ENCODE peak calls at places on chromosome 20, in ten cellular contexts. G is keratinocyte; T is mucosa of gallbladder; M is stimulated activated CD4-positive, alpha-beta T cell treated with anti-CD3 and anti-CD28 coated beads, Interleukin-4, amount 100 ng/mL, for 1 hour; F is neural crest cell; Q is DMS 273 treated with DMSO at 0.1 percent for 48 hours; H is PC-3; K is iris pigment epithelial cell; A is cardiac fibroblast; Z is COR-L47. E is an unnamed sample.

GRCh38 chr20:37565134-37565811 is 37.6 kb upstream of the BLCAP start:
- DNase-seq in M (no peak), H (no peak), Z (peak), F (no peak), G (no peak), T (no peak), Q (no peak), A (no peak), K (no peak), E (no peak)

GRCh38 chr20:9615766-9616454 is 101.5 kb downstream of the LAMP5 start:
- DNase-seq in A (no peak), Z (no peak), M (no peak), G (no peak), H (no peak), K (no peak), F (no peak), T (no peak), Q (no peak), E (no peak)

GRCh38 chr20:35886537-35886936 is 67.8 kb downstream of the SCAND1 start:
- DNase-seq in H (no peak), M (no peak), K (no peak), Z (no peak), T (no peak), A (no peak), F (no peak), Q (peak), G (no peak), E (peak)

GRCh38 chr20:3081641-3082040 is 2.9 kb downstream of the AVP start:
- DNase-seq in A (no peak), F (no peak), T (no peak), Z (no peak), G (no peak), M (no peak), Q (no peak), K (no peak), H (no peak), E (no peak)

GRCh38 chr20:24004470-24004869 is 15.9 kb upstream of the GGTLC1 start:
- DNase-seq in K (no peak), G (no peak), A (no peak), H (no peak), M (no peak), F (no peak), T (no peak), Z (no peak), Q (no peak), E (no peak)

GRCh38 chr20:59830107-59831023 is 103.1 kb downstream of the SYCP2 start:
- DNase-seq in G (no peak), A (no peak), T (no peak), M (no peak), F (no peak), K (no peak), Q (no peak), H (peak), Z (peak), E (no peak)

GRCh38 chr20:50508171-50508761 is 1.9 kb upstream of the PTPN1 start:
- DNase-seq in F (no peak), M (no peak), H (no peak), Z (no peak), G (no peak), T (no peak), Q (no peak), A (no peak), K (no peak), E (no peak)

GRCh38 chr20:32456869-32457421 is 98.8 kb downstream of the ASXL1 start:
- DNase-seq in Z (no peak), F (peak), Q (peak), G (no peak), K (no peak), H (peak), A (peak), M (no peak), T (no peak), E (no peak)

GRCh38 chr20:16027710-16028109 is 545.5 kb downstream of the KIF16B start:
- DNase-seq in F (no peak), G (no peak), Q (no peak), H (no peak), A (no peak), Z (no peak), K (no peak), T (no peak), M (no peak), E (no peak)

GRCh38 chr20:18527836-18528235 is 20.1 kb downstream of the SEC23B start:
- DNase-seq in M (no peak), Z (no peak), Q (no peak), F (no peak), T (no peak), H (peak), G (no peak), A (peak), K (peak), E (no peak)

E was measured in left cardiac atrium.